ENCODE peak calls at places on chromosome 2, in six cellular contexts. K, A, R, D, S and Q are unnamed samples.
A peak's percentile ranks its signal among the peaks of the same experiment; 100 is the strongest.

GRCh38 chr2:158567208-158567607 is 110.5 kb downstream of the PKP4 start:
- DNase-seq in S (no peak), K (no peak), R (no peak), A (no peak), D (no peak), Q (no peak)

GRCh38 chr2:54716375-54716774 is 7.1 kb upstream of the EML6 start:
- DNase-seq in R (no peak), D (no peak), A (no peak), K (no peak), S (no peak), Q (no peak)

GRCh38 chr2:111162718-111163331 is 42.1 kb downstream of the BCL2L11 start:
- DNase-seq in K (no peak), D (no peak), A (no peak), R (no peak), S (no peak), Q (no peak)

GRCh38 chr2:183951636-183952035 is 646.7 kb upstream of the ZNF804A start:
- DNase-seq in R (no peak), D (no peak), A (no peak), K (no peak), S (no peak), Q (no peak)

GRCh38 chr2:125227843-125228392 is 1202.8 kb downstream of the CNTNAP5 start:
- DNase-seq in S (no peak), A (no peak), K (no peak), D (no peak), R (no peak), Q (no peak)

GRCh38 chr2:1727101-1727771 is 17.1 kb downstream of the PXDN start:
- DNase-seq in S (peak; percentile 8), R (peak; percentile 64), K (no peak), D (no peak), A (no peak), Q (no peak)

GRCh38 chr2:69731575-69731974 is 10.4 kb upstream of the ANXA4 start:
- DNase-seq in A (no peak), R (no peak), K (no peak), D (no peak), S (no peak), Q (no peak)

GRCh38 chr2:213224366-213224765 is 59.9 kb upstream of the SPAG16 start:
- DNase-seq in D (no peak), K (no peak), A (no peak), R (no peak), S (no peak), Q (no peak)

GRCh38 chr2:9966491-9967022 is 15.1 kb downstream of the GRHL1 start:
- DNase-seq in D (no peak), K (no peak), A (no peak), S (no peak), R (no peak), Q (no peak)

GRCh38 chr2:121099329-121100318 is 185.4 kb downstream of the TFCP2L1 start:
- DNase-seq in A (no peak), S (peak; percentile 45), K (peak; percentile 74), D (no peak), R (no peak), Q (peak; percentile 62)

GRCh38 chr2:26172189-26172865 is 561 bp upstream of the GAREM2 start:
- DNase-seq in S (no peak), D (peak; percentile 76), R (no peak), K (no peak), A (no peak), Q (no peak)

GRCh38 chr2:127174176-127174575 is 45.9 kb downstream of the CYP27C1 start:
- DNase-seq in K (no peak), D (no peak), A (no peak), R (peak; percentile 66), S (peak; percentile 24), Q (peak; percentile 40)
- TF ChIP-seq CTCF in K (peak; percentile 22), D (no peak), A (no peak), R (peak; percentile 65), S (no peak), Q (peak; percentile 45)

DNA sequence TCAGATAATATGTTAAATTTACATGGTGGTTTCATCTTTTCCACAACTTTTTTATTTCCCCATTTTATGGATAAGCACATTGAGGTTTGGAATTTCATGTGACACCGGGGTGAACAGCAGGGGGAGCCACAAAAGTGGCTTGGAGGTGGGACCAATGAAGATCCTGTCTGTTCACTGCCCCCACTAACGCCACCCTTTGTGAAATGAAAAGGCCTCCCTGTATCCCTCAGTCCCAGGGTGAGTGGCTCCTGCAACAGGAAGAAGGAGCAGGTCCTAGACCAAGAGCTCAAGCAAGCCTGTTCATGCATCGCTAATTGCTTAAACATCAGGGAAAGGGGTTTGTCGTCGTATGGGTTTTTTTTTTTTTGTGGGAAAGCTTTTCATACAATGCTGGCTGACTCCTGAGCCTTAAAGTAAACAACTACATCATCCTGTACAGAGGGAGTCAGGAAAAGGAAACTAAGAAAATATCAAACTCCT is 267.8 kb upstream of the EPAS1 start:
- DNase-seq in S (no peak), K (no peak), R (peak; percentile 40), D (no peak), A (no peak), Q (no peak)
- TF ChIP-seq CTCF in S (no peak), K (peak; percentile 17), R (no peak), D (no peak), A (no peak), Q (no peak)

GRCh38 chr2:238566001-238566645 is 139.4 kb downstream of the ASB1 start:
- DNase-seq in S (no peak), K (peak; percentile 53), A (peak; percentile 14), D (no peak), R (no peak), Q (no peak)
- TF ChIP-seq CTCF in S (no peak), K (no peak), A (no peak), D (no peak), R (no peak), Q (no peak)

DNA sequence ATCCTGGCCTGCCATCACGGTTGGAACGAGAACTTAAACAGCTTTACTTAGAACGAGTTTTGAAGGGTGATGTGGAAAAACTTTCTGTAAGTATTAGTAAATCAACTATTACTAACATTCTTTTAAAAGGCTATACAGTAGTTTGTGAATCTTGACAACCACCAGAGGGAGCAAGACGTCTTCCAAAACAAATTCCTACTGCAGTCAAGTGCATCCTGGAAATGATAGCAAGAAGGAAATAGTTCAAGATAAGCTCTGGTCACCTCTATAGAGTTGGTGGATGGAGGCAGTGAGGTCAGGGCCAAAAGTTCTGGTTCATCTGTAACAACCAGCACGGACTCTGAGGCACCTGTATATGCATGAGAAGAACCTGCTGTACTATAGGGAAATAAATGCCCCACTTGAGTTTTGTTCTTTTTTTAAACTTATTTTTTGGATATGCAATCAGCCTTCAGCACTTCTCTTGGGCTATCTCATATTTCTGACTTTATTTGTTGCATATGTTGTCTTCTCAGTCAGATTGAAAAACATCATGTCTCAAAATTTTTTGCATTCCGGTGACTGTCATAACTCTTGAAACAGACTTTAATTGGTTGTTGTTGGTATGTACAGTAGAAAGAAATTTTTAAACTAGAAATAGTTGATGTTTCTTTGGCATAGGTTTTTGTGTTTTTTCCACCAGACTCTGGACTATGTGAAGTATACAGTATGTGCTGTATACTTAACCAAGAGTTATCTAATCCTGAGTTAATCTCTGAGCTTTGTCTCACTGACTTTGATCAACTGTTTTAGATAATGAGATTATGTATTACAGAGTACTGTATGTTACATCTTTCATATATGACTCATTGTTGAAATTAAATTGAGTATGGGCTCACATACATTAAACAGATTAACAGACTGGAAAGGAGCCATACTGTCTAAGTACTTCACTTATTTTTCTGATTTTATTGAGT is 37.7 kb downstream of the ACTR2 start:
- DNase-seq in S (no peak), A (no peak), D (peak; percentile 21), K (no peak), R (peak; percentile 94), Q (peak; percentile 43)
- TF ChIP-seq CTCF in S (peak; percentile 76), A (peak; percentile 56), D (peak; percentile 65), K (peak; percentile 73), R (peak; percentile 63), Q (peak; percentile 55)

DNA sequence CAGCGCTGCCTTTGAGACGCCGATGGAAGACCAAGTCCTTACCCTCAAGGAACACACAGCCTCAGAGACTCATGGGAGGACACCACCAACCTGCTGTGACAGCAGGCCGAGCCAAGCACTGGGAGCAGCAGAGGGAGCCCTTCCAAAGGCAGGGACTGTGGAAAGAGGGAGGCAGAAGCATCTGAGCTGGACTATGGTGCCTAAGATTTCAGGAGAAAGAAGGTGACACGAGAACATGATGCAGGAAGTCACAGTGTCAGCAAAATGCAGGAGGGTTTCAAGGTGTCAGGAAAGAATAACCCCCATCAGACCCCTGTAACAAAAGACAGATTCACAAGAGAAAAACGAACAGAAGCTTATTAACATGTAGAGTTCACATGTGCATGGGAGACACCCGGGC is 24.2 kb upstream of the COX7A2L start:
- DNase-seq in K (no peak), R (no peak), A (no peak), D (peak; percentile 19), S (peak; percentile 53), Q (peak; percentile 32)
- TF ChIP-seq CTCF in K (no peak), R (peak; percentile 23), A (no peak), D (no peak), S (peak; percentile 23), Q (no peak)

GRCh38 chr2:23145460-23145859 is 239.5 kb upstream of the KLHL29 start:
- DNase-seq in S (no peak), A (no peak), R (no peak), K (no peak), D (no peak), Q (no peak)
- TF ChIP-seq CTCF in S (no peak), A (no peak), R (no peak), K (no peak), D (no peak), Q (no peak)